ENCODE peak calls at places on chromosomes 13 and 19, in six cellular contexts. T, V, O, L, S and K are unnamed samples.
A peak's percentile ranks its signal among the peaks of the same experiment; 100 is the strongest.

GRCh38 chr19:53541971-53542370 is 4.0 kb downstream of the ZNF331 start:
- ATAC-seq in O (no peak), L (no peak), T (no peak), V (no peak), S (no peak), K (no peak)

GRCh38 chr19:10624585-10624984 is 768 bp upstream of the SLC44A2 start:
- ATAC-seq in L (peak; percentile 13), S (no peak), O (peak; percentile 53), V (peak; percentile 87), T (no peak), K (no peak)

GRCh38 chr13:29902632-29903305 is 52.4 kb upstream of the UBL3 start:
- ATAC-seq in O (no peak), S (no peak), V (peak; percentile 28), T (no peak), L (no peak), K (no peak)

GRCh38 chr13:113937497-113938140 is 36.3 kb downstream of the C13orf46 start:
- ATAC-seq in O (peak; percentile 35), L (no peak), S (no peak), T (no peak), V (no peak), K (no peak)

GRCh38 chr13:24613755-24614154 is 66.5 kb upstream of the ATP12A start:
- ATAC-seq in L (no peak), V (no peak), O (no peak), T (no peak), S (no peak), K (no peak)

GRCh38 chr19:2721570-2722540 is 683 bp upstream of the DIRAS1 start:
- ATAC-seq in V (no peak), L (no peak), T (no peak), S (no peak), O (no peak), K (no peak)

GRCh38 chr19:11337080-11337479 is 2.4 kb downstream of the RAB3D start:
- ATAC-seq in L (no peak), S (no peak), T (no peak), O (no peak), V (peak; percentile 29), K (no peak)

GRCh38 chr19:41928754-41929535 is 696 bp upstream of the ERFL start:
- ATAC-seq in V (peak; percentile 77), S (no peak), T (no peak), O (peak; percentile 79), L (peak; percentile 24), K (no peak)

GRCh38 chr19:36564391-36564790 is 8.7 kb downstream of the ZNF529 start:
- ATAC-seq in L (no peak), T (no peak), O (no peak), V (no peak), S (no peak), K (no peak)

GRCh38 chr13:113879506-113880360 is 15.9 kb upstream of the GAS6 start:
- ATAC-seq in V (no peak), T (peak; percentile 58), O (no peak), S (no peak), L (no peak), K (no peak)

GRCh38 chr19:8910775-8911414 is 78.7 kb downstream of the MBD3L1 start:
- ATAC-seq in S (no peak), O (no peak), T (no peak), V (no peak), L (no peak), K (no peak)

GRCh38 chr19:1289395-1290244 is 3.9 kb downstream of the EFNA2 start:
- ATAC-seq in S (no peak), O (no peak), V (no peak), L (no peak), T (no peak), K (no peak)

GRCh38 chr19:12872255-12872654 is 9.0 kb downstream of the DNASE2 start:
- ATAC-seq in S (no peak), T (no peak), L (no peak), O (no peak), V (no peak), K (no peak)

GRCh38 chr19:811511-812048 is 10.2 kb downstream of the PLPPR3 start:
- ATAC-seq in L (no peak), O (no peak), S (no peak), T (no peak), V (no peak), K (no peak)

GRCh38 chr13:59358014-59358413 is 805.7 kb downstream of the DIAPH3 start:
- ATAC-seq in L (no peak), V (no peak), S (no peak), O (no peak), T (no peak), K (no peak)